ENCODE peak calls at places on chromosomes 5 and 9, in five cellular contexts. F is activated CD8-positive, alpha-beta T cell treated with anti-CD3 and anti-CD28 coated beads for 36 hours; S is AG04450; M is mesothelial cell of epicardium; W is choroid plexus epithelial cell. V is an unnamed sample.

GRCh38 chr5:177116631-177117373 is 16.8 kb upstream of the NSD1 start:
- DNase-seq in F (peak; percentile 90), S (no peak), M (no peak), W (peak; percentile 91), V (peak; percentile 74)

GRCh38 chr5:56585466-56585865 is 229.9 kb upstream of the MAP3K1 start:
- DNase-seq in F (no peak), S (no peak), M (no peak), W (peak; percentile 22), V (no peak)

GRCh38 chr9:124469011-124469832 is 19.0 kb downstream of the ADGRD2 start:
- DNase-seq in F (no peak), S (no peak), M (no peak), W (no peak), V (no peak)

GRCh38 chr9:89413963-89414638 is 83.8 kb downstream of the SEMA4D start:
- DNase-seq in F (no peak), S (no peak), M (no peak), W (no peak), V (no peak)

GRCh38 chr5:150024241-150024984 is 23.9 kb downstream of the HMGXB3 start:
- DNase-seq in F (no peak), S (no peak), M (no peak), W (no peak), V (no peak)

GRCh38 chr9:69016366-69017096 is 2.6 kb upstream of the PRKACG start:
- DNase-seq in F (no peak), S (no peak), M (no peak), W (no peak), V (no peak)

GRCh38 chr5:83750759-83751158 is 30.1 kb upstream of the HAPLN1 start:
- DNase-seq in F (no peak), S (no peak), M (no peak), W (no peak), V (no peak)

GRCh38 chr5:151034422-151035379 is 14.3 kb downstream of the GPX3 start:
- DNase-seq in F (no peak), S (no peak), M (no peak), W (no peak), V (no peak)

GRCh38 chr9:125787715-125788114 is 40.5 kb downstream of the PBX3 start:
- DNase-seq in F (no peak), S (no peak), M (no peak), W (no peak), V (no peak)

GRCh38 chr5:34686762-34687268 is 30.7 kb downstream of the RAI14 start:
- DNase-seq in F (no peak), S (peak; percentile 74), M (peak; percentile 24), W (peak; percentile 100), V (no peak)

GRCh38 chr5:88203977-88204735 is 64.5 kb downstream of the TMEM161B start:
- DNase-seq in F (peak; percentile 68), S (no peak), M (no peak), W (peak; percentile 14), V (peak; percentile 24)

GRCh38 chr5:42970636-42971559 is 69.2 kb downstream of the ANXA2R start:
- DNase-seq in F (peak; percentile 37), S (no peak), M (no peak), W (no peak), V (no peak)

GRCh38 chr9:105053209-105053652 is 125.3 kb upstream of the ABCA1 start:
- DNase-seq in F (peak; percentile 81), S (no peak), M (no peak), W (peak; percentile 90), V (no peak)

GRCh38 chr5:4245076-4245475 is 649.4 kb downstream of the IRX1 start:
- DNase-seq in F (no peak), S (no peak), M (no peak), W (no peak), V (no peak)

GRCh38 chr5:116361979-116362577 is 212.5 kb downstream of the SEMA6A start:
- DNase-seq in F (no peak), S (no peak), M (no peak), W (no peak), V (no peak)

GRCh38 chr9:87725356-87725899 is 491 bp upstream of the CTSL start:
- DNase-seq in F (no peak), S (no peak), M (no peak), W (peak; percentile 61), V (no peak)

GRCh38 chr9:16429671-16430070 is 440.8 kb downstream of the BNC2 start:
- DNase-seq in F (no peak), S (no peak), M (no peak), W (peak; percentile 67), V (no peak)

GRCh38 chr5:124932791-124933600 is 186.6 kb upstream of the ZNF608 start:
- DNase-seq in F (no peak), S (no peak), M (no peak), W (no peak), V (no peak)

GRCh38 chr5:16992006-16992405 is 55.9 kb upstream of the MYO10 start:
- DNase-seq in F (no peak), S (no peak), M (no peak), W (peak; percentile 34), V (no peak)

GRCh38 chr5:172005708-172006377 is 595 bp downstream of the FBXW11 start:
- DNase-seq in F (peak; percentile 46), S (no peak), M (no peak), W (no peak), V (no peak)

GRCh38 chr9:135797507-135798302 is 95.7 kb downstream of the KCNT1 start:
- DNase-seq in F (peak; percentile 61), S (no peak), M (no peak), W (peak; percentile 51), V (peak; percentile 70)

GRCh38 chr5:137395011-137395755 is 103.9 kb downstream of the SPOCK1 start:
- DNase-seq in F (no peak), S (no peak), M (no peak), W (no peak), V (no peak)

GRCh38 chr9:129400001-129400970 is 220.6 kb downstream of the C9orf50 start:
- DNase-seq in F (no peak), S (no peak), M (no peak), W (no peak), V (no peak)

GRCh38 chr9:137353223-137354152 is 51.4 kb upstream of the NRARP start:
- DNase-seq in F (no peak), S (no peak), M (no peak), W (no peak), V (peak; percentile 13)

GRCh38 chr9:110728058-110728457 is 59.5 kb downstream of the MUSK start:
- DNase-seq in F (no peak), S (no peak), M (no peak), W (peak; percentile 49), V (no peak)

GRCh38 chr5:163473613-163474243 is 13.3 kb downstream of the HMMR start:
- DNase-seq in F (no peak), S (no peak), M (no peak), W (no peak), V (peak; percentile 21)

GRCh38 chr5:142694092-142694856 is 8.4 kb upstream of the FGF1 start:
- DNase-seq in F (no peak), S (no peak), M (no peak), W (no peak), V (no peak)

GRCh38 chr5:142689081-142689480 is 3.2 kb upstream of the FGF1 start:
- DNase-seq in F (no peak), S (no peak), M (no peak), W (no peak), V (no peak)

GRCh38 chr5:142688278-142688677 is 2.4 kb upstream of the FGF1 start:
- DNase-seq in F (no peak), S (no peak), M (no peak), W (no peak), V (no peak)

GRCh38 chr5:142692280-142692775 is 6.4 kb upstream of the FGF1 start:
- DNase-seq in F (no peak), S (no peak), M (no peak), W (no peak), V (no peak)

DNA sequence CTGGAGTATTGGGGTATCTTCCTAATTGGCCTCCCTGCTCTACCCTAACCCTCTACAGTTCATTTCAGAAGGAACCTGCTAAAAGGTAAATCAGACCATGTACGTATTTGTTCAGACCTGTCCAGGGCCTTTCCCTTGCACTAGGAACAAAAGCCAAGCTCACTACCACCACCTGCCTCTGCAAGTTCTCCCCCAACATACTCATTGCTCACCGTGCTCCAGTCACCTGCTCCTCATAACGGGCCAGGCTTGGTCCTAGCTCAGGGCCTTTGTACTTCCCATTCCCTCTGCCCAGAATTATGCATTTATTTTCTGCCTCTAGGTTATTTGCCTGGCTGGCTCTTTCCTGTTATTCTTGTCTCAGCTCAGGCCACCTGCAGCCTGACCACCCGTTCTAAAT is 4.8 kb upstream of the FGF1 start:
- DNase-seq in F (no peak), S (no peak), M (no peak), W (no peak), V (no peak)
- TF ChIP-seq CTCF in F (no peak), S (no peak), M (no peak), W (no peak), V (no peak)

GRCh38 chr5:133404724-133405123 is 207.6 kb downstream of the FSTL4 start:
- DNase-seq in F (peak; percentile 25), S (no peak), M (no peak), W (no peak), V (no peak)
- TF ChIP-seq CTCF in F (no peak), S (no peak), M (no peak), W (peak; percentile 5), V (no peak)

GRCh38 chr9:111874500-111874899 is 22.1 kb upstream of the UGCG start:
- DNase-seq in F (no peak), S (no peak), M (no peak), W (no peak), V (no peak)

GRCh38 chr9:111878946-111879345 is 17.7 kb upstream of the UGCG start:
- DNase-seq in F (no peak), S (no peak), M (no peak), W (no peak), V (no peak)

GRCh38 chr9:111877420-111877819 is 19.2 kb upstream of the UGCG start:
- DNase-seq in F (no peak), S (no peak), M (no peak), W (no peak), V (no peak)

GRCh38 chr9:111873901-111874300 is 22.7 kb upstream of the UGCG start:
- DNase-seq in F (no peak), S (no peak), M (no peak), W (no peak), V (no peak)

DNA sequence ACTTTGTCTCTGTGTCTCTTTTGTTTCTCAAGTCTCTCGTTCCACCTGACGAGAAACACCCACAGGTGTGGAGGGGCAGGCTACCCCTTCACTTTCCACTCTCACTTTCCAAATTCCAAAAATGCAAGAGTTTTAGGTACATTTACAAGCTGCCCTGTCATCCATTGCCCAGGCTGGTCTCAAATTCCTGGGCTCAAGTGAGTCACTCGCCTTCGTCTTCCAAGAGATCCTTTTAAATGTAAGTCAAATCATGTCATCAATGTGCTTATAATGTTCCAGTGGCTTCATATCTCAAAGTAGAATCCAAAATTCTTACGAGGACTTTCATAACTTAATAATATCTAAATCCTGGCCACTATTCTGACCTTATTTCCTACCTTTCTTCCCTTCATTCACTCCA is 20.4 kb upstream of the UGCG start:
- DNase-seq in F (no peak), S (no peak), M (no peak), W (no peak), V (no peak)
- TF ChIP-seq CTCF in F (no peak), S (no peak), M (no peak), W (no peak), V (no peak)

GRCh38 chr5:113276493-113276892 is 158.3 kb downstream of the TSSK1B start:
- DNase-seq in F (no peak), S (no peak), M (no peak), W (no peak), V (no peak)
- TF ChIP-seq CTCF in F (no peak), S (no peak), M (no peak), W (no peak), V (no peak)

V was measured in GM10248.